ENCODE peak calls at places on chromosomes 16 and 17, in eight cellular contexts. N is activated CD8-positive, alpha-beta memory T cell treated with anti-CD3 and anti-CD28 coated beads for 4 hours; O is HTR-8/SVneo; Y is nucleus accumbens; M is NCI-H2081; S is neural crest cell; W is stimulated activated CD4-positive, alpha-beta T cell treated with anti-CD3 and anti-CD28 coated beads, Interleukin-15, amount 100 ng/mL, for 1 hour; H is adrenal gland. P is an unnamed sample.

GRCh38 chr16:57764341-57765159 is 29.0 kb downstream of the KATNB1 start:
- DNase-seq in N (no peak), O (peak; percentile 95), Y (no peak), M (no peak), S (no peak), W (no peak), H (peak; percentile 84), P (peak; percentile 90)

GRCh38 chr16:82629441-82630027 is 2.8 kb downstream of the CDH13 start:
- DNase-seq in N (no peak), O (peak; percentile 53), Y (no peak), M (no peak), S (no peak), W (no peak), H (no peak), P (peak; percentile 98)

GRCh38 chr17:81136366-81136765 is 28.9 kb upstream of the PVALEF start:
- DNase-seq in N (no peak), O (no peak), Y (no peak), M (no peak), S (no peak), W (no peak), H (no peak), P (no peak)

GRCh38 chr17:13594310-13594709 is 7.4 kb downstream of the HS3ST3A1 start:
- DNase-seq in N (no peak), O (no peak), Y (no peak), M (no peak), S (no peak), W (no peak), H (no peak), P (no peak)

GRCh38 chr17:45775576-45776011 is 8.5 kb upstream of the CRHR1 start:
- DNase-seq in N (no peak), O (peak; percentile 56), Y (no peak), M (peak; percentile 74), S (no peak), W (no peak), H (peak; percentile 80), P (no peak)

GRCh38 chr17:27491713-27492190 is 35.5 kb downstream of the KSR1 start:
- DNase-seq in N (no peak), O (no peak), Y (no peak), M (no peak), S (peak; percentile 5), W (no peak), H (no peak), P (no peak)

GRCh38 chr17:68460715-68461114 is 3.4 kb upstream of the WIPI1 start:
- DNase-seq in N (no peak), O (no peak), Y (no peak), M (no peak), S (no peak), W (no peak), H (no peak), P (no peak)

GRCh38 chr17:9241371-9241712 is 220.0 kb downstream of the NTN1 start:
- DNase-seq in N (no peak), O (no peak), Y (peak; percentile 61), M (no peak), S (no peak), W (no peak), H (peak; percentile 63), P (no peak)

GRCh38 chr17:35807371-35808144 is 1.7 kb upstream of the TAF15 start:
- DNase-seq in N (no peak), O (no peak), Y (no peak), M (no peak), S (no peak), W (no peak), H (no peak), P (no peak)

GRCh38 chr17:1470774-1471462 is 14.9 kb upstream of the CRK start:
- DNase-seq in N (no peak), O (no peak), Y (no peak), M (no peak), S (no peak), W (no peak), H (no peak), P (no peak)

GRCh38 chr17:31726980-31727427 is 132.0 kb downstream of the COPRS start:
- DNase-seq in N (no peak), O (peak; percentile 46), Y (no peak), M (no peak), S (no peak), W (no peak), H (no peak), P (peak; percentile 44)

GRCh38 chr17:40607641-40608040 is 40.0 kb downstream of the SMARCE1 start:
- DNase-seq in N (no peak), O (no peak), Y (no peak), M (no peak), S (no peak), W (no peak), H (no peak), P (no peak)

GRCh38 chr17:48636177-48637018 is 10.2 kb upstream of the HOXB9 start:
- DNase-seq in N (no peak), O (no peak), Y (peak; percentile 7), M (peak; percentile 76), S (peak; percentile 96), W (no peak), H (peak; percentile 78), P (peak; percentile 98)

GRCh38 chr17:78002166-78002565 is 43.7 kb downstream of the TNRC6C start:
- DNase-seq in N (no peak), O (no peak), Y (no peak), M (no peak), S (no peak), W (no peak), H (no peak), P (no peak)

GRCh38 chr16:75943705-75944514 is 217.6 kb upstream of the CPHXL start:
- DNase-seq in N (no peak), O (no peak), Y (no peak), M (no peak), S (no peak), W (no peak), H (no peak), P (no peak)

GRCh38 chr17:58525239-58525638 is 10.8 kb upstream of the MTMR4 start:
- DNase-seq in N (no peak), O (peak; percentile 81), Y (no peak), M (no peak), S (no peak), W (no peak), H (peak; percentile 85), P (peak; percentile 69)

GRCh38 chr17:62064029-62064790 is 868 bp downstream of the MED13 start:
- DNase-seq in N (no peak), O (peak; percentile 28), Y (no peak), M (no peak), S (no peak), W (no peak), H (no peak), P (peak; percentile 42)

GRCh38 chr17:12024332-12024731 is 3.7 kb downstream of the MAP2K4 start:
- DNase-seq in N (no peak), O (peak; percentile 10), Y (no peak), M (no peak), S (no peak), W (no peak), H (no peak), P (peak; percentile 42)

GRCh38 chr17:42475853-42476252 is 17.2 kb downstream of the ATP6V0A1 start:
- DNase-seq in N (no peak), O (no peak), Y (no peak), M (no peak), S (no peak), W (no peak), H (no peak), P (no peak)

GRCh38 chr17:80789356-80789902 is 202.2 kb upstream of the CHMP6 start:
- DNase-seq in N (no peak), O (peak; percentile 71), Y (no peak), M (no peak), S (no peak), W (no peak), H (peak; percentile 81), P (peak; percentile 91)

GRCh38 chr17:6536566-6537065 is 19.7 kb downstream of the PITPNM3 start:
- DNase-seq in N (no peak), O (no peak), Y (no peak), M (no peak), S (no peak), W (no peak), H (no peak), P (no peak)

GRCh38 chr17:74686761-74687160 is 26.0 kb downstream of the CD300LF start:
- DNase-seq in N (no peak), O (no peak), Y (no peak), M (no peak), S (no peak), W (no peak), H (no peak), P (no peak)

GRCh38 chr17:17700251-17700969 is 19.2 kb downstream of the RAI1 start:
- DNase-seq in N (no peak), O (no peak), Y (no peak), M (peak; percentile 63), S (no peak), W (no peak), H (no peak), P (no peak)

GRCh38 chr17:67487506-67487905 is 110.4 kb downstream of the PITPNC1 start:
- DNase-seq in N (no peak), O (no peak), Y (no peak), M (no peak), S (no peak), W (no peak), H (peak; percentile 35), P (no peak)

GRCh38 chr16:3363793-3364192 is 8.1 kb downstream of the OR2C1 start:
- DNase-seq in N (no peak), O (no peak), Y (no peak), M (no peak), S (no peak), W (no peak), H (no peak), P (no peak)

GRCh38 chr17:31549121-31549524 is 157.6 kb downstream of the RAB11FIP4 start:
- DNase-seq in N (no peak), O (no peak), Y (peak; percentile 42), M (no peak), S (no peak), W (no peak), H (no peak), P (no peak)

P was measured in SJSA1.